ENCODE peak calls at places on chromosomes 1 and 21, in six cellular contexts. X is heart right ventricle, Q is mesenchymal stem cell, G is heart left ventricle, R is stomach, Z is colonic mucosa. S is an unnamed sample. For H3K4me1 and H3K36me3, the result is how much of the 10 kb centered on the place peaks cover.

GRCh38 chr1:17895986-17896385 is 140.9 kb downstream of the ACTL8 start:
- DNase-seq in G (no peak), Z (no peak), R (no peak), X (no peak), Q (no peak), S (no peak)

GRCh38 chr21:44790401-44790800 is 11.2 kb downstream of the UBE2G2 start:
- DNase-seq in Q (no peak), Z (no peak), X (no peak), G (no peak), R (no peak), S (no peak)

GRCh38 chr1:56081151-56081550 is 498.2 kb downstream of the PLPP3 start:
- DNase-seq in R (no peak), G (no peak), Q (peak), Z (no peak), X (peak), S (peak)

GRCh38 chr21:46610018-46610701 is 5.3 kb upstream of the S100B start:
- DNase-seq in G (no peak), Q (no peak), X (no peak), R (no peak), Z (no peak), S (no peak)

GRCh38 chr1:3779912-3780416 is 7.4 kb downstream of the SMIM1 start:
- DNase-seq in R (no peak), Q (no peak), Z (no peak), X (no peak), G (no peak), S (no peak)

GRCh38 chr1:59361766-59362165 is 64.9 kb downstream of the FGGY start:
- DNase-seq in G (peak), Q (peak), Z (no peak), X (peak), R (no peak), S (no peak)

GRCh38 chr1:117821782-117822447 is 107.5 kb downstream of the GDAP2 start:
- DNase-seq in X (peak), R (peak), Z (no peak), Q (peak), G (no peak), S (peak)

GRCh38 chr1:82931051-82931450 is 1067.9 kb downstream of the TTLL7 start:
- DNase-seq in Q (peak), G (no peak), R (no peak), X (no peak), Z (no peak), S (no peak)

GRCh38 chr1:47756411-47756810 is 240.8 kb downstream of the TRABD2B start:
- DNase-seq in X (no peak), G (no peak), R (no peak), Q (no peak), Z (no peak), S (no peak)

GRCh38 chr1:107531065-107531908 is 390.4 kb downstream of the NTNG1 start:
- DNase-seq in Q (no peak), Z (no peak), G (no peak), R (no peak), X (no peak), S (no peak)

GRCh38 chr1:181038399-181038873 is 4.7 kb downstream of the MR1 start:
- DNase-seq in Z (peak), R (peak), G (no peak), X (peak), Q (peak), S (peak)

GRCh38 chr1:19577001-19577400 is 67.1 kb upstream of the NBL1 start:
- DNase-seq in Z (no peak), X (no peak), R (no peak), Q (no peak), G (no peak), S (no peak)

GRCh38 chr21:43278766-43279577 is 110.2 kb downstream of the CRYAA start:
- DNase-seq in X (no peak), R (no peak), G (peak), Q (no peak), Z (no peak), S (no peak)

GRCh38 chr1:217981430-217981829 is 303.7 kb upstream of the RRP15 start:
- DNase-seq in R (no peak), Q (peak), Z (no peak), X (no peak), G (no peak), S (no peak)

GRCh38 chr1:19124273-19124672 is 85.8 kb downstream of the UBR4 start:
- DNase-seq in X (no peak), G (no peak), Z (no peak), R (no peak), Q (no peak), S (no peak)

GRCh38 chr1:53198241-53198651 is 1.6 kb downstream of the CPT2 start:
- DNase-seq in Q (peak), X (peak), Z (peak), G (no peak), R (no peak), S (peak)

GRCh38 chr1:119080586-119080985 is 59.9 kb downstream of the WARS2 start:
- DNase-seq in Q (peak), R (no peak), Z (no peak), X (no peak), G (no peak), S (peak)

GRCh38 chr21:46474365-46474764 is 15.7 kb downstream of the DIP2A start:
- DNase-seq in G (no peak), R (no peak), Q (no peak), Z (no peak), X (no peak), S (no peak)

GRCh38 chr1:1393428-1393827 is 5.7 kb downstream of the CCNL2 start:
- DNase-seq in Z (no peak), R (no peak), G (no peak), Q (no peak), X (no peak), S (no peak)

GRCh38 chr1:233656032-233656620 is 42.2 kb downstream of the KCNK1 start:
- DNase-seq in Z (no peak), X (no peak), R (no peak), G (no peak), Q (no peak), S (no peak)

GRCh38 chr1:223176437-223176836 is 33.4 kb upstream of the TLR5 start:
- DNase-seq in Z (no peak), R (no peak), Q (no peak), G (no peak), X (no peak), S (no peak)

GRCh38 chr1:83100133-83100532 is 898.8 kb downstream of the TTLL7 start:
- DNase-seq in Q (no peak), R (no peak), Z (no peak), G (no peak), X (no peak), S (no peak)

GRCh38 chr1:169892176-169892818 is 1.4 kb downstream of the SCYL3 start:
- DNase-seq in Z (no peak), G (no peak), R (no peak), Q (no peak), X (no peak), S (no peak)

GRCh38 chr1:57485643-57486042 is 61.8 kb upstream of the DAB1 start:
- DNase-seq in R (no peak), G (no peak), X (no peak), Z (no peak), Q (peak), S (peak)

GRCh38 chr1:198638894-198639319 is at the start of gene PTPRC:
- DNase-seq in Z (no peak), X (no peak), R (no peak), Q (no peak), G (no peak), S (no peak)

GRCh38 chr1:27887215-27888035 is 15.1 kb downstream of the THEMIS2 start:
- DNase-seq in Q (no peak), Z (no peak), R (no peak), X (no peak), G (no peak), S (no peak)

GRCh38 chr1:37919277-37919676 is 27.6 kb downstream of the INPP5B start:
- DNase-seq in Z (no peak), X (no peak), Q (peak), R (no peak), G (no peak), S (no peak)

GRCh38 chr1:91173379-91173890 is 151.6 kb upstream of the ZNF644 start:
- DNase-seq in Q (no peak), R (no peak), Z (no peak), X (no peak), G (no peak), S (no peak)

GRCh38 chr1:24801169-24801568 is 55.9 kb downstream of the CLIC4 start:
- DNase-seq in Q (no peak), X (no peak), G (no peak), Z (no peak), R (no peak), S (no peak)

GRCh38 chr1:206507395-206508129 is at the start of gene RASSF5:
- DNase-seq in G (peak), X (peak), Q (peak), Z (peak), R (peak), S (peak)

GRCh38 chr1:41363632-41364320 is 2.5 kb downstream of the FOXO6 start:
- DNase-seq in G (no peak), R (no peak), Q (no peak), Z (no peak), X (no peak), S (no peak)

GRCh38 chr1:233440952-233441401 is 113.5 kb downstream of the MAP3K21 start:
- DNase-seq in G (no peak), R (no peak), Q (peak), Z (peak), X (peak), S (peak)

GRCh38 chr1:173255214-173255813 is 48.2 kb upstream of the TNFSF4 start:
- DNase-seq in X (peak), Z (peak), Q (peak), R (no peak), G (no peak), S (peak)

DNA sequence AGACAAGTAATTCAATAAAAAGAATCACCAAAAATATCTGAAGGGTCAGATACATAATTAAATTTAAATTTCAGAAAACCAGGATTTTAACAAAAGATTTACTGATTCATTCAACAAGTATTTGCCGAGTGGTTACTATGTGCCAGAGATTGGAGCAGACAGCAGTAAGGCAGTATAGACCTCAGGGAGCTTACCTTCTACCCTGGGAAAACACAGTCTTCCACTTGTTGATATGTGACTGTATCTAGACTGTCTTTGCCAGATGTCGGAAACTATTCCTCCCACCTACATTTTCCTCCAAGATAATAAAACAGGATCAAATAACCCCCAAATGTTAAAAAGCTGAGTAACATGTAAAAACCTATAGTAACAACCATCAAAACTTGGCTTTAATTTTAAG is 6.2 kb downstream of the HNRNPR start:
- DNase-seq in Q (no peak), Z (no peak), R (no peak), G (no peak), X (no peak), S (peak)
- H3K4me1 ChIP-seq in Q (under half), Z (under half), R (under half), G (under half), X (half or more), S (half or more)

GRCh38 chr1:179873366-179873978 is 4.1 kb downstream of the TOR1AIP2 start:
- DNase-seq in Z (no peak), Q (no peak), X (no peak), R (no peak), G (no peak), S (no peak)
- H3K36me3 ChIP-seq in Z (under half), Q (under half), X (under half), R (under half), G (under half), S (under half)

GRCh38 chr1:113876181-113876580 is 4.7 kb upstream of the PTPN22 start:
- DNase-seq in R (no peak), Q (no peak), Z (no peak), G (no peak), X (no peak), S (no peak)

GRCh38 chr1:113872219-113872934 is 865 bp upstream of the PTPN22 start:
- DNase-seq in R (no peak), G (no peak), X (no peak), Z (no peak), Q (no peak), S (peak)

GRCh38 chr1:113875714-113876113 is 4.2 kb upstream of the PTPN22 start:
- DNase-seq in G (no peak), R (no peak), Q (no peak), Z (no peak), X (no peak), S (no peak)

GRCh38 chr1:113871597-113872113 is at the start of gene PTPN22:
- DNase-seq in Q (peak), Z (peak), R (peak), X (peak), G (no peak), S (peak)

DNA sequence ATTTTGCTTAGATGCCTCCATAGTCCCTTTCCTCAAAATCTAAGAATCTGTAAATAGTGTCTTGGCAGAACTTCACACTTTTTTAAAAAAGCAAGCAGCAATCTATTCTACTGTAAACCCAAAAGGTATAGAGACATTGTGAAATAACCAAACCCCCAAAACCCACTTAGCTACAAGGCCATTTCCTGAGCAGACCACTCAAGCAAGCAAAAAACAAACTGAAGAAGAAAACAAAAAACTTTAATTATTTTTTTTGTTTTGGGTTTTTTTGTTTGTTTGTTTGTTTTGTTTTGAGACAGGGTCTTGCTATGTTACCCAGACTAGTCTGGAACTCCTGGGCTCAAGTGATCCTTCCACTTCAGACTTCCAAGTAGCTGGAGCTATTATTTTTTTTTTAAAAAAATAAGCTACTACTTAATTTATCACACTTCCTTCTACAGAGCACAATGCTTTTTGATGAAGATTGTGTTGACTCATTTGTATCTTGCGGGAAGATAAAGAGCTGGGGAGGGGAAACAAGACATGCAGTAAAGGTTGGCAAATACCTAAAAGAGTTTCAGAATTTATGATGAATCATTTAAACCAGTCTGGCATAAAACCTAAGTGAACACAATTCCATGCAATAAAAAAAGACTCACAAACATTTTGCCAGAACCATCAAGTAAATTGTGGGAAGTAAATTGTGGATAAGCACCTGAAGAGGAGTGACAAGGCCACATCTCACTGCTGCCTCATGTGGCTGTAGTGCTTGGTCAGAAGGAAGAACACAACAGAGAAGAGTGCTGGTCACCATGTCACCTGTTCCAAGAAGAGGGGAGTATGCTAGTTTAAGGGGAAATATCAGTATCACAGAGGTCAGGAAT is 2.7 kb upstream of the PTPN22 start:
- DNase-seq in R (no peak), X (no peak), Z (peak), G (no peak), Q (no peak), S (no peak)
- H3K4me1 ChIP-seq in R (under half), X (under half), Z (under half), G (under half), Q (under half), S (under half)

GRCh38 chr1:151902858-151903257 is 6.5 kb downstream of the THEM4 start:
- DNase-seq in Q (no peak), X (no peak), Z (no peak), G (no peak), R (no peak), S (no peak)

GRCh38 chr1:151893176-151893924 is 16.0 kb downstream of the THEM4 start:
- DNase-seq in G (no peak), Q (peak), Z (no peak), R (no peak), X (no peak), S (no peak)

GRCh38 chr1:151898519-151898991 is 10.8 kb downstream of the THEM4 start:
- DNase-seq in X (no peak), Q (no peak), R (peak), Z (peak), G (no peak), S (no peak)

GRCh38 chr1:151892190-151892589 is 17.1 kb downstream of the THEM4 start:
- DNase-seq in R (no peak), X (no peak), Q (peak), Z (no peak), G (no peak), S (peak)

DNA sequence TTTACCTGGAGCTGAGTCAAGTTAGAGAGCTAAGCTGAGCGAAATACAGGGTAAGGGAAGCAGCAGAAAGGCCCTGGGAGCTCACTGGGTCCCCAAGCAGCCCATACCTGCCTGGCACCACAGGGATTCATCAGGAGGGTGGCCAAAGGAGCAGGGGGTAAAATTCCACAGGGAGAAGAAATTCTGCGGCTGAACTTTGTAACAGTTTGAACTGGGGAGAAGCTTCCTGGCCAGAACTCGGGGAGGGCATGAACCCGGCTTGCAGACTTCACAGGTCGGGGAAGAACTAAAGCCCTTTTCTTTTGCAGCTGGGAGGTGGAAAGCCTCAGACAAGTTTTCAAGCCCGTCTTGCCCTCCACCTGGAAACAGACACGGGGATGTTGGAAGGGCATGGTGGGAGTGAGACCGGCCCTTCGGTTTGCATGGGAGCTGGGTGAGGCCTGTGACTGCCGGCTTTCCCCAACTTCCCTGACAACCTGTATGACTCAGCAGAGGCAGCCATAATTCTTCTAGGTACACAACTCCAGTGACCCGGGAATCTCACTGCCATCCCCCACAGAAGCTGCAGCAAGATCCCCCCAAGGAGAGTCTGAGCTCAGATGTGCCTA is 11.3 kb downstream of the THEM4 start:
- DNase-seq in Q (no peak), Z (peak), G (no peak), R (no peak), X (no peak), S (no peak)
- H3K36me3 ChIP-seq in Q (under half), Z (under half), G (under half), R (under half), X (under half), S (under half)

GRCh38 chr1:224731633-224732032 is 115.5 kb downstream of the CNIH3 start:
- DNase-seq in Q (no peak), Z (no peak), R (no peak), X (no peak), G (no peak), S (no peak)
- H3K4me1 ChIP-seq in Q (under half), Z (under half), R (under half), X (under half), G (under half), S (half or more)

GRCh38 chr1:183568176-183569041 is 21.9 kb downstream of the NCF2 start:
- DNase-seq in G (no peak), Q (no peak), Z (no peak), X (peak), R (no peak), S (no peak)

GRCh38 chr1:183569141-183569540 is 21.1 kb downstream of the NCF2 start:
- DNase-seq in Z (no peak), X (no peak), Q (no peak), R (no peak), G (no peak), S (peak)

GRCh38 chr1:183569801-183570200 is 20.5 kb downstream of the NCF2 start:
- DNase-seq in X (no peak), Q (no peak), G (no peak), Z (no peak), R (no peak), S (no peak)

GRCh38 chr1:183571678-183572268 is 18.5 kb downstream of the NCF2 start:
- DNase-seq in Q (no peak), Z (no peak), G (no peak), X (no peak), R (no peak), S (no peak)

GRCh38 chr1:183570451-183570850 is 19.8 kb downstream of the NCF2 start:
- DNase-seq in X (no peak), Z (no peak), R (no peak), Q (no peak), G (no peak), S (no peak)
- H3K36me3 ChIP-seq in X (under half), Z (under half), R (under half), Q (under half), G (under half), S (under half)

S was measured in adipocyte.